ENCODE peak calls at places on chromosomes 4 and X, in four cellular contexts. One of them, this sample, is unnamed. For H3K9me3 and H3K4me1, the result is how much of the 10 kb centered on the place peaks cover.

GRCh38 chr4:57110635-57111546 is 706 bp upstream of the IGFBP7 start:
- DNase-seq in A549: no peak
- DNase-seq in iPS DF 6.9: peak
- DNase-seq in effector memory CD4-positive, alpha-beta T cell: no peak
- DNase-seq in this sample: no peak

GRCh38 chr4:180120114-180120513 is 2123.1 kb upstream of the TENM3 start:
- DNase-seq in A549: no peak
- DNase-seq in iPS DF 6.9: no peak
- DNase-seq in effector memory CD4-positive, alpha-beta T cell: no peak
- DNase-seq in this sample: no peak

GRCh38 chr4:14771504-14772175 is 230.6 kb upstream of the CPEB2 start:
- DNase-seq in A549: no peak
- DNase-seq in iPS DF 6.9: no peak
- DNase-seq in effector memory CD4-positive, alpha-beta T cell: no peak
- DNase-seq in this sample: no peak

GRCh38 chrX:140099221-140099620 is 133.9 kb upstream of the CXorf66 start:
- DNase-seq in A549: no peak
- DNase-seq in iPS DF 6.9: no peak
- DNase-seq in effector memory CD4-positive, alpha-beta T cell: no peak
- DNase-seq in this sample: no peak

GRCh38 chrX:69144854-69145253 is 20.4 kb downstream of the PJA1 start:
- DNase-seq in A549: no peak
- DNase-seq in iPS DF 6.9: no peak
- DNase-seq in effector memory CD4-positive, alpha-beta T cell: no peak
- DNase-seq in this sample: no peak

GRCh38 chr4:112418092-112418491 is 97.9 kb downstream of the NEUROG2 start:
- DNase-seq in A549: no peak
- DNase-seq in iPS DF 6.9: peak
- DNase-seq in effector memory CD4-positive, alpha-beta T cell: no peak
- DNase-seq in this sample: no peak

GRCh38 chr4:87038837-87039715 is 104.3 kb downstream of the AFF1 start:
- DNase-seq in A549: peak
- DNase-seq in iPS DF 6.9: no peak
- DNase-seq in effector memory CD4-positive, alpha-beta T cell: no peak
- DNase-seq in this sample: no peak

GRCh38 chr4:111855308-111855707 is 289.9 kb upstream of the FAM241A start:
- DNase-seq in A549: no peak
- DNase-seq in iPS DF 6.9: no peak
- DNase-seq in effector memory CD4-positive, alpha-beta T cell: no peak
- DNase-seq in this sample: no peak

GRCh38 chr4:64520393-64520792 is 111.1 kb upstream of the TECRL start:
- DNase-seq in A549: no peak
- DNase-seq in iPS DF 6.9: no peak
- DNase-seq in effector memory CD4-positive, alpha-beta T cell: no peak
- DNase-seq in this sample: no peak

GRCh38 chrX:49829016-49829415 is at the start of gene PAGE4:
- DNase-seq in A549: no peak
- DNase-seq in iPS DF 6.9: no peak
- DNase-seq in effector memory CD4-positive, alpha-beta T cell: no peak
- DNase-seq in this sample: no peak

GRCh38 chrX:45743081-45743533 is 542.4 kb upstream of the DIPK2B start:
- DNase-seq in A549: peak
- DNase-seq in iPS DF 6.9: no peak
- DNase-seq in effector memory CD4-positive, alpha-beta T cell: no peak
- DNase-seq in this sample: no peak

GRCh38 chrX:48569958-48570357 is 4.3 kb upstream of the RBM3 start:
- DNase-seq in A549: no peak
- DNase-seq in iPS DF 6.9: no peak
- DNase-seq in effector memory CD4-positive, alpha-beta T cell: no peak
- DNase-seq in this sample: no peak

GRCh38 chrX:20061869-20062254 is 54.8 kb downstream of the MAP7D2 start:
- DNase-seq in A549: no peak
- DNase-seq in iPS DF 6.9: no peak
- DNase-seq in effector memory CD4-positive, alpha-beta T cell: no peak
- DNase-seq in this sample: no peak

GRCh38 chrX:12701625-12702024 is 89.6 kb upstream of the PRPS2 start:
- DNase-seq in A549: peak
- DNase-seq in iPS DF 6.9: peak
- DNase-seq in effector memory CD4-positive, alpha-beta T cell: no peak
- DNase-seq in this sample: no peak

GRCh38 chrX:68995386-68995779 is 166.6 kb downstream of the EFNB1 start:
- DNase-seq in A549: no peak
- DNase-seq in iPS DF 6.9: no peak
- DNase-seq in effector memory CD4-positive, alpha-beta T cell: no peak
- DNase-seq in this sample: no peak

GRCh38 chr4:154030152-154030551 is 241.3 kb upstream of the SFRP2 start:
- DNase-seq in A549: no peak
- DNase-seq in iPS DF 6.9: no peak
- DNase-seq in effector memory CD4-positive, alpha-beta T cell: no peak
- DNase-seq in this sample: no peak

GRCh38 chrX:74514384-74514783 is 93.1 kb downstream of the SLC16A2 start:
- DNase-seq in A549: no peak
- DNase-seq in iPS DF 6.9: no peak
- DNase-seq in effector memory CD4-positive, alpha-beta T cell: no peak
- DNase-seq in this sample: no peak

GRCh38 chr4:146485968-146486367 is 35.8 kb downstream of the SLC10A7 start:
- DNase-seq in A549: no peak
- DNase-seq in iPS DF 6.9: no peak
- DNase-seq in effector memory CD4-positive, alpha-beta T cell: no peak
- DNase-seq in this sample: no peak

GRCh38 chr4:128244379-128244778 is 43.2 kb downstream of the PGRMC2 start:
- DNase-seq in A549: no peak
- DNase-seq in iPS DF 6.9: no peak
- DNase-seq in effector memory CD4-positive, alpha-beta T cell: no peak
- DNase-seq in this sample: no peak

GRCh38 chrX:150983526-150984163 is 510 bp downstream of the HMGB3 start:
- DNase-seq in A549: no peak
- DNase-seq in iPS DF 6.9: no peak
- DNase-seq in effector memory CD4-positive, alpha-beta T cell: peak
- DNase-seq in this sample: no peak

GRCh38 chr4:118729287-118730286 is 44.4 kb downstream of the METTL14 start:
- DNase-seq in A549: no peak
- DNase-seq in iPS DF 6.9: no peak
- DNase-seq in effector memory CD4-positive, alpha-beta T cell: no peak
- DNase-seq in this sample: peak

GRCh38 chrX:76919761-76920160 is 492.3 kb downstream of the MAGEE1 start:
- DNase-seq in A549: no peak
- DNase-seq in iPS DF 6.9: no peak
- DNase-seq in effector memory CD4-positive, alpha-beta T cell: no peak
- DNase-seq in this sample: no peak

GRCh38 chr4:113476800-113477199 is 284.7 kb downstream of the CAMK2D start:
- DNase-seq in A549: no peak
- DNase-seq in iPS DF 6.9: no peak
- DNase-seq in effector memory CD4-positive, alpha-beta T cell: no peak
- DNase-seq in this sample: no peak

GRCh38 chr4:10664408-10664807 is 20.2 kb downstream of the CLNK start:
- DNase-seq in A549: no peak
- DNase-seq in iPS DF 6.9: no peak
- DNase-seq in effector memory CD4-positive, alpha-beta T cell: no peak
- DNase-seq in this sample: no peak

GRCh38 chr4:24328300-24328699 is 256.1 kb downstream of the DHX15 start:
- DNase-seq in A549: no peak
- DNase-seq in iPS DF 6.9: no peak
- DNase-seq in effector memory CD4-positive, alpha-beta T cell: no peak
- DNase-seq in this sample: no peak

GRCh38 chr4:65316534-65316933 is 353.8 kb downstream of the EPHA5 start:
- DNase-seq in A549: no peak
- DNase-seq in iPS DF 6.9: no peak
- DNase-seq in effector memory CD4-positive, alpha-beta T cell: no peak
- DNase-seq in this sample: no peak

GRCh38 chrX:1384738-1385250 is 7.1 kb downstream of the SLC25A6 start:
- DNase-seq in A549: no peak
- DNase-seq in iPS DF 6.9: no peak
- DNase-seq in effector memory CD4-positive, alpha-beta T cell: no peak
- DNase-seq in this sample: no peak

GRCh38 chr4:120055167-120055566 is 11.5 kb downstream of the MAD2L1 start:
- DNase-seq in A549: no peak
- DNase-seq in iPS DF 6.9: no peak
- DNase-seq in effector memory CD4-positive, alpha-beta T cell: no peak
- DNase-seq in this sample: no peak

GRCh38 chr4:49063670-49064069 is 77.6 kb downstream of the CWH43 start:
- DNase-seq in A549: no peak
- DNase-seq in iPS DF 6.9: no peak
- DNase-seq in effector memory CD4-positive, alpha-beta T cell: no peak
- DNase-seq in this sample: no peak

GRCh38 chrX:5730561-5730960 is 498.1 kb downstream of the NLGN4X start:
- DNase-seq in A549: no peak
- DNase-seq in iPS DF 6.9: no peak
- DNase-seq in effector memory CD4-positive, alpha-beta T cell: no peak
- DNase-seq in this sample: no peak

GRCh38 chr4:70623301-70623700 is 5.2 kb upstream of the ENAM start:
- DNase-seq in A549: no peak
- DNase-seq in iPS DF 6.9: no peak
- DNase-seq in effector memory CD4-positive, alpha-beta T cell: no peak
- DNase-seq in this sample: no peak

GRCh38 chr4:42501624-42502401 is 104.5 kb downstream of the SHISA3 start:
- DNase-seq in A549: no peak
- DNase-seq in iPS DF 6.9: no peak
- DNase-seq in effector memory CD4-positive, alpha-beta T cell: no peak
- DNase-seq in this sample: no peak

GRCh38 chr4:54197926-54198325 is 31.2 kb upstream of the PDGFRA start:
- DNase-seq in A549: no peak
- DNase-seq in iPS DF 6.9: no peak
- DNase-seq in effector memory CD4-positive, alpha-beta T cell: no peak
- DNase-seq in this sample: no peak

GRCh38 chr4:8171941-8172924 is 13.6 kb upstream of the ABLIM2 start:
- DNase-seq in A549: no peak
- DNase-seq in iPS DF 6.9: no peak
- DNase-seq in effector memory CD4-positive, alpha-beta T cell: no peak
- DNase-seq in this sample: no peak

GRCh38 chr4:89299153-89299789 is 8.3 kb downstream of the GPRIN3 start:
- DNase-seq in A549: no peak
- DNase-seq in iPS DF 6.9: no peak
- DNase-seq in effector memory CD4-positive, alpha-beta T cell: no peak
- DNase-seq in this sample: no peak

GRCh38 chr4:152090543-152090942 is 329.7 kb upstream of the GATB start:
- DNase-seq in A549: no peak
- DNase-seq in iPS DF 6.9: no peak
- DNase-seq in effector memory CD4-positive, alpha-beta T cell: no peak
- DNase-seq in this sample: no peak

GRCh38 chr4:28269426-28269825 is 1408.8 kb downstream of the STIM2 start:
- DNase-seq in A549: no peak
- DNase-seq in iPS DF 6.9: no peak
- DNase-seq in effector memory CD4-positive, alpha-beta T cell: no peak
- DNase-seq in this sample: no peak
- H3K9me3 ChIP-seq in A549: under half
- H3K9me3 ChIP-seq in iPS DF 6.9: under half
- H3K9me3 ChIP-seq in effector memory CD4-positive, alpha-beta T cell: under half
- H3K9me3 ChIP-seq in this sample: under half

GRCh38 chrX:96684339-96685204 is at the start of gene DIAPH2:
- DNase-seq in A549: peak
- DNase-seq in iPS DF 6.9: peak
- DNase-seq in effector memory CD4-positive, alpha-beta T cell: peak
- DNase-seq in this sample: peak

GRCh38 chrX:96688789-96689188 is 4.1 kb downstream of the DIAPH2 start:
- DNase-seq in A549: no peak
- DNase-seq in iPS DF 6.9: no peak
- DNase-seq in effector memory CD4-positive, alpha-beta T cell: no peak
- DNase-seq in this sample: no peak

GRCh38 chrX:96685205-96686099 is 810 bp downstream of the DIAPH2 start:
- DNase-seq in A549: no peak
- DNase-seq in iPS DF 6.9: no peak
- DNase-seq in effector memory CD4-positive, alpha-beta T cell: peak
- DNase-seq in this sample: peak

GRCh38 chrX:96682516-96682915 is 2.1 kb upstream of the DIAPH2 start:
- DNase-seq in A549: no peak
- DNase-seq in iPS DF 6.9: no peak
- DNase-seq in effector memory CD4-positive, alpha-beta T cell: no peak
- DNase-seq in this sample: peak

DNA sequence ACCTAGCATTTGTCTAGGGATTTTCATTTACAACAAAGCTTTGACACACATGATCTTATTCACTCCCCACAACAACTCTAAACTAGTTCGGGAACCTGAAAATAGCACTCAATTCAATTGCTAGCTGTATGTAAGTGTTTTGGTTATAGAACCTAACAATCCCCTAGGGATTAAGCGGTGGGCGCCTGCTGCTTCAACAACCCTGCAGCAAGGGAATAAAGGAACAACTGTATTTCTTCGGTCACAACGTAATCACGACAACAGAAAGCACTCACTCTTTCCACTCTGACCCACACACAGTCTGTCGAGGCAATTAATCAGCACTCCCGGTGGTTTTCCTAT is 674 bp upstream of the DIAPH2 start:
- DNase-seq in A549: no peak
- DNase-seq in iPS DF 6.9: no peak
- DNase-seq in effector memory CD4-positive, alpha-beta T cell: no peak
- DNase-seq in this sample: no peak
- H3K4me1 ChIP-seq in A549: under half
- H3K4me1 ChIP-seq in iPS DF 6.9: under half
- H3K4me1 ChIP-seq in effector memory CD4-positive, alpha-beta T cell: under half
- H3K4me1 ChIP-seq in this sample: under half

GRCh38 chrX:36963069-36963808 is 44.9 kb upstream of the FAM47C start:
- DNase-seq in A549: no peak
- DNase-seq in iPS DF 6.9: no peak
- DNase-seq in effector memory CD4-positive, alpha-beta T cell: no peak
- DNase-seq in this sample: no peak
- H3K4me3 ChIP-seq in A549: no peak
- H3K4me3 ChIP-seq in iPS DF 6.9: peak
- H3K4me3 ChIP-seq in effector memory CD4-positive, alpha-beta T cell: no peak
- H3K4me3 ChIP-seq in this sample: no peak

GRCh38 chrX:109252789-109253188 is 229.1 kb downstream of the GUCY2F start:
- DNase-seq in A549: no peak
- DNase-seq in iPS DF 6.9: no peak
- DNase-seq in effector memory CD4-positive, alpha-beta T cell: no peak
- DNase-seq in this sample: no peak
- H3K9me3 ChIP-seq in A549: under half
- H3K9me3 ChIP-seq in iPS DF 6.9: under half
- H3K9me3 ChIP-seq in effector memory CD4-positive, alpha-beta T cell: under half
- H3K9me3 ChIP-seq in this sample: under half

DNA sequence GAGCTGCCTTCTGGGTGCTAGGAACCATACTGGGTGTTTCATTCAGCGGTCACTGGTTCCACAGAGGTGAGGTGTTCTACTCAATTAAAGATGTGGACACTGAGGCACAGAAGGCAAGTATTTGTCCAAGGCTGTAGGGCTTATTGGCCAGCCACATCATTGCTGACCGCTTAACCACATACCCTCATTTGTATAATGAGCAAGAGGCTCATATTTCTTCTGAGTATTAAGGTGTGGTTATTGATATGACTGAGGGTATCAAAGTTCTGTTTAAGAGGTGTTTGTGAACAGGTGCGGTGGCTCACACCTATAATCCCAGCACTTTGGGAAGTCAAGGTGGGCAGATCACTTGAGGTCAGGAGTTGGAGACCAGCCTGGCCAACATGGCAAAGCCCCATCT is 14.3 kb downstream of the RNF4 start:
- DNase-seq in A549: no peak
- DNase-seq in iPS DF 6.9: no peak
- DNase-seq in effector memory CD4-positive, alpha-beta T cell: no peak
- DNase-seq in this sample: no peak
- H3K4me1 ChIP-seq in A549: under half
- H3K4me1 ChIP-seq in iPS DF 6.9: under half
- H3K4me1 ChIP-seq in effector memory CD4-positive, alpha-beta T cell: half or more
- H3K4me1 ChIP-seq in this sample: half or more